ENCODE peak calls at places on chromosomes 4 and X, in five cellular contexts. V is choroid plexus epithelial cell, R is mammary epithelial cell, A is T follicular helper cell, S is NCI-H2081. O is an unnamed sample.

GRCh38 chr4:146273204-146273901 is 59.0 kb downstream of the REELD1 start:
- DNase-seq in V (no peak), R (no peak), A (no peak), S (no peak), O (no peak)

GRCh38 chrX:10514891-10515290 is 105.5 kb downstream of the MID1 start:
- DNase-seq in V (peak; percentile 47), R (no peak), A (no peak), S (no peak), O (no peak)

GRCh38 chr4:5823542-5824211 is 69.2 kb downstream of the CRMP1 start:
- DNase-seq in V (no peak), R (no peak), A (no peak), S (no peak), O (no peak)

GRCh38 chr4:167721574-167721973 is 370.8 kb upstream of the ANXA10 start:
- DNase-seq in V (peak; percentile 25), R (no peak), A (no peak), S (no peak), O (no peak)

GRCh38 chrX:130295519-130296314 is 27.0 kb upstream of the ZNF280C start:
- DNase-seq in V (peak; percentile 6), R (peak; percentile 6), A (no peak), S (no peak), O (no peak)

GRCh38 chr4:109671350-109671749 is 31.9 kb downstream of the CASP6 start:
- DNase-seq in V (peak; percentile 6), R (no peak), A (no peak), S (no peak), O (no peak)

GRCh38 chrX:130625381-130625780 is 223.6 kb downstream of the RBMX2 start:
- DNase-seq in V (no peak), R (no peak), A (no peak), S (no peak), O (no peak)

GRCh38 chr4:121693450-121693849 is 3.3 kb downstream of the ANXA5 start:
- DNase-seq in V (no peak), R (no peak), A (no peak), S (no peak), O (no peak)

GRCh38 chr4:124783847-124784246 is 71.3 kb upstream of the ANKRD50 start:
- DNase-seq in V (peak; percentile 80), R (peak; percentile 39), A (no peak), S (no peak), O (no peak)

O was measured in sciatic nerve.